ENCODE peak calls at places on chromosomes 13 and 19, in six cellular contexts. T is stimulated activated CD4-positive, alpha-beta T cell treated with anti-CD3 and anti-CD28 coated beads, Interleukin-4, amount 100 ng/mL, for 1 hour; B is CD4-positive, alpha-beta T cell; Q is activated naive CD8-positive, alpha-beta T cell treated with anti-CD3 and anti-CD28 coated beads, Interleukin-2, amount 50 U/mL, for 24 hours; C is stimulated activated effector memory CD8-positive, alpha-beta T cell treated with anti-CD3 and anti-CD28 coated beads, Interleukin-12 subunit alpha, Interleukin-12 subunit beta, amount 100 ng/mL, for 72 hours; Z is NCI-H1436. R is an unnamed sample.

GRCh38 chr13:39051157-39051556 is 12.9 kb downstream of the NHLRC3 start:
- DNase-seq in T (no peak), B (no peak), Q (no peak), C (no peak), Z (peak; percentile 1), R (peak; percentile 6)

GRCh38 chr19:45782820-45783785 is 813 bp upstream of the DMPK start:
- DNase-seq in T (no peak), B (no peak), Q (no peak), C (no peak), Z (no peak), R (no peak)

GRCh38 chr13:74270018-74270417 is 135.8 kb upstream of the KLF12 start:
- DNase-seq in T (no peak), B (no peak), Q (no peak), C (no peak), Z (no peak), R (no peak)

GRCh38 chr19:42241279-42241678 is 1.1 kb downstream of the GSK3A start:
- DNase-seq in T (no peak), B (no peak), Q (no peak), C (no peak), Z (no peak), R (no peak)

GRCh38 chr13:99053636-99054233 is 75.9 kb upstream of the DOCK9 start:
- DNase-seq in T (no peak), B (no peak), Q (no peak), C (no peak), Z (no peak), R (no peak)

GRCh38 chr13:91409661-91410060 is 11.2 kb downstream of the GPC5 start:
- DNase-seq in T (no peak), B (no peak), Q (no peak), C (no peak), Z (no peak), R (no peak)

GRCh38 chr13:113557013-113557412 is 27.5 kb upstream of the TFDP1 start:
- DNase-seq in T (no peak), B (no peak), Q (no peak), C (no peak), Z (no peak), R (no peak)

GRCh38 chr13:37348916-37349653 is 243.6 kb upstream of the CSNK1A1L start:
- DNase-seq in T (no peak), B (no peak), Q (no peak), C (no peak), Z (no peak), R (no peak)

GRCh38 chr19:15216363-15216762 is 15.6 kb upstream of the NOTCH3 start:
- DNase-seq in T (no peak), B (no peak), Q (no peak), C (no peak), Z (no peak), R (no peak)

GRCh38 chr13:98571955-98572662 is 4.8 kb downstream of the STK24 start:
- DNase-seq in T (no peak), B (no peak), Q (no peak), C (no peak), Z (no peak), R (no peak)

GRCh38 chr19:6739390-6739883 is at the start of gene TRIP10:
- DNase-seq in T (peak; percentile 83), B (peak; percentile 82), Q (peak; percentile 84), C (peak; percentile 82), Z (peak; percentile 79), R (no peak)

GRCh38 chr19:45779231-45780145 is 2.8 kb downstream of the DMPK start:
- DNase-seq in T (peak; percentile 87), B (peak; percentile 76), Q (peak; percentile 92), C (peak; percentile 84), Z (peak; percentile 91), R (peak; percentile 64)

R was measured in NCI-H1694.